ENCODE peak calls at places on chromosomes 3 and 15, in nine cellular contexts. C is AG09319; G is left kidney; M is fibroblast of pulmonary artery; Z is lower leg skin; U is HL-60; I is stimulated activated CD4-positive, alpha-beta T cell treated with anti-CD3 and anti-CD28 coated beads, Interleukin-12 subunit alpha, Interleukin-12 subunit beta, amount 100 ng/mL, for 4 hours; P is HepG2; O is AG04449. F is an unnamed sample.

GRCh38 chr15:55289573-55290360 is at the start of gene RAB27A:
- DNase-seq in C (peak), I (peak), P (peak), U (no peak), O (no peak), Z (peak), G (peak), M (peak), F (peak)

GRCh38 chr15:42057744-42058646 is 36.4 kb downstream of the PLA2G4D start:
- DNase-seq in M (no peak), U (no peak), G (no peak), P (no peak), C (no peak), I (no peak), O (no peak), Z (peak), F (no peak)

GRCh38 chr3:185920168-185920567 is 17.6 kb downstream of the TRA2B start:
- DNase-seq in C (no peak), O (no peak), I (no peak), Z (no peak), G (no peak), M (no peak), U (no peak), P (no peak), F (no peak)

GRCh38 chr3:138694287-138695007 is 85.9 kb downstream of the FAIM start:
- DNase-seq in O (peak), P (no peak), Z (no peak), U (no peak), M (peak), I (no peak), C (peak), G (no peak), F (peak)

GRCh38 chr3:16377847-16378302 is 112.9 kb downstream of the OXNAD1 start:
- DNase-seq in C (no peak), P (no peak), M (no peak), G (no peak), I (no peak), Z (peak), O (no peak), U (no peak), F (no peak)

GRCh38 chr3:126131881-126132750 is 48.2 kb upstream of the SLC41A3 start:
- DNase-seq in O (no peak), G (peak), C (no peak), P (no peak), I (no peak), M (no peak), U (no peak), Z (peak), F (no peak)

GRCh38 chr3:156787926-156788663 is 38.1 kb upstream of the LEKR1 start:
- DNase-seq in C (peak), O (peak), I (no peak), M (peak), Z (no peak), G (no peak), P (no peak), U (no peak), F (peak)

GRCh38 chr3:129756871-129757270 is 136.6 kb downstream of the TMCC1 start:
- DNase-seq in U (no peak), C (peak), Z (no peak), I (no peak), P (no peak), M (peak), O (peak), G (no peak), F (peak)

F was measured in AG10803.